ENCODE peak calls at places on chromosomes 6 and 20, in seven cellular contexts. Y is endodermal cell, V is cardiac muscle cell, W is aorta, M is HCT116, K is hepatocyte, H is tibial artery. U is an unnamed sample.
A peak's percentile ranks its signal among the peaks of the same experiment; 100 is the strongest.

GRCh38 chr6:121549741-121550140 is 114.3 kb downstream of the GJA1 start:
- DNase-seq in H (no peak), W (no peak), M (no peak), V (no peak), Y (no peak), K (no peak), U (no peak)

GRCh38 chr6:15476631-15477380 is 186.0 kb downstream of the DTNBP1 start:
- DNase-seq in H (no peak), Y (peak; percentile 32), W (no peak), V (no peak), K (no peak), M (no peak), U (no peak)

GRCh38 chr20:47821481-47822100 is 36.3 kb upstream of the SULF2 start:
- DNase-seq in K (no peak), W (no peak), H (no peak), V (no peak), Y (peak; percentile 60), M (peak; percentile 23), U (no peak)

GRCh38 chr20:53642196-53643030 is 48.8 kb upstream of the ZNF217 start:
- DNase-seq in H (peak; percentile 37), Y (peak; percentile 59), W (peak; percentile 61), K (peak; percentile 71), V (peak; percentile 54), M (peak; percentile 89), U (no peak)

GRCh38 chr20:38725959-38726848 is 1.9 kb downstream of the SLC32A1 start:
- DNase-seq in M (no peak), H (no peak), V (peak; percentile 84), W (no peak), K (peak; percentile 48), Y (peak; percentile 97), U (no peak)

GRCh38 chr6:56914791-56915658 is 39.9 kb upstream of the BEND6 start:
- DNase-seq in H (no peak), V (no peak), W (peak; percentile 52), Y (no peak), K (no peak), M (no peak), U (peak; percentile 58)

GRCh38 chr20:40980106-40980827 is 48.4 kb upstream of the TOP1 start:
- DNase-seq in K (no peak), Y (no peak), M (no peak), H (no peak), V (no peak), W (no peak), U (no peak)

GRCh38 chr6:45479834-45480696 is 102.3 kb upstream of the SUPT3H start:
- DNase-seq in Y (no peak), W (no peak), M (no peak), H (no peak), K (peak; percentile 8), V (no peak), U (no peak)

GRCh38 chr6:131362070-131362469 is 211.0 kb upstream of the ARG1 start:
- DNase-seq in Y (no peak), H (no peak), M (no peak), V (no peak), K (no peak), W (no peak), U (no peak)

GRCh38 chr20:44398303-44398702 is 42.8 kb downstream of the HNF4A start:
- DNase-seq in H (no peak), Y (no peak), M (no peak), V (no peak), W (no peak), K (no peak), U (no peak)

GRCh38 chr6:2739335-2739734 is 11.4 kb downstream of the MYLK4 start:
- DNase-seq in Y (no peak), M (no peak), H (no peak), K (no peak), V (no peak), W (no peak), U (no peak)

GRCh38 chr6:52603000-52603795 is 26.3 kb upstream of the TRAM2 start:
- DNase-seq in K (peak; percentile 51), M (no peak), H (no peak), W (no peak), Y (no peak), V (no peak), U (no peak)

GRCh38 chr6:154161689-154162088 is 122.6 kb downstream of the OPRM1 start:
- DNase-seq in W (no peak), K (no peak), H (no peak), V (no peak), Y (no peak), M (no peak), U (no peak)

GRCh38 chr6:12649325-12649724 is 67.2 kb upstream of the PHACTR1 start:
- DNase-seq in Y (no peak), M (no peak), K (no peak), V (no peak), H (no peak), W (no peak), U (no peak)

GRCh38 chr6:116410945-116411623 is 40.3 kb downstream of the DSE start:
- DNase-seq in M (no peak), H (no peak), K (peak; percentile 22), W (peak; percentile 51), Y (no peak), V (peak; percentile 58), U (peak; percentile 73)

GRCh38 chr6:69089539-69089938 is 454.5 kb downstream of the ADGRB3 start:
- DNase-seq in K (no peak), V (no peak), W (no peak), H (no peak), Y (no peak), M (no peak), U (no peak)

GRCh38 chr6:36122495-36123269 is 7.6 kb upstream of the MAPK13 start:
- DNase-seq in M (no peak), Y (no peak), V (no peak), H (peak; percentile 9), K (no peak), W (no peak), U (no peak)
- H3K4me1 ChIP-seq in M (peaks cover 34% of the 10 kb centered on the region), Y (no peaks in the 10 kb centered on the region), V (peaks cover 6% of the 10 kb centered on the region), H (peaks cover 10% of the 10 kb centered on the region), K (peaks cover 11% of the 10 kb centered on the region), W (no peaks in the 10 kb centered on the region), U (peaks cover 10% of the 10 kb centered on the region)

DNA sequence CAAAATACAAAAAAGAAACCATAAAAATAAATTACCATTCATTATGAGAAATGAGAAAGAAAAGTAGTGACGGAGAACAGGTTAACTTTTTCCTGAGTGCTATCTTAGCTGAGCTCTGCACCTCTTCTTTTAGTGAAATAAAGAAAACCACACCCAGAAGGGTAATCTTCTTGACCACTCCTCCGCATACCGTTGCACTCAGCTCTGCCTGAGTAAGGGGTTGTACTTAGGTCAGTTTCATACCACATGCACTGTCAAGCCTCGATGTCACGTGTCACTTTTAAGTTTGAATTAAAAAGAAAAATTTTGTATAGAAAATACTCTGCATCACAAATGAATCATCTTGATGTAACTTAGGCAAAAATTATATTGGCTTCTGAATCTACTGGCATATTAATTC is 2.8 kb downstream of the EZR start:
- DNase-seq in W (no peak), K (no peak), M (no peak), Y (peak; percentile 48), V (peak; percentile 40), H (no peak), U (no peak)
- H3K4me1 ChIP-seq in W (no peaks in the 10 kb centered on the region), K (peaks cover 24% of the 10 kb centered on the region), M (peaks cover 66% of the 10 kb centered on the region), Y (peaks cover 8% of the 10 kb centered on the region), V (peaks cover 42% of the 10 kb centered on the region), H (peaks cover 36% of the 10 kb centered on the region), U (peaks cover 6% of the 10 kb centered on the region)

DNA sequence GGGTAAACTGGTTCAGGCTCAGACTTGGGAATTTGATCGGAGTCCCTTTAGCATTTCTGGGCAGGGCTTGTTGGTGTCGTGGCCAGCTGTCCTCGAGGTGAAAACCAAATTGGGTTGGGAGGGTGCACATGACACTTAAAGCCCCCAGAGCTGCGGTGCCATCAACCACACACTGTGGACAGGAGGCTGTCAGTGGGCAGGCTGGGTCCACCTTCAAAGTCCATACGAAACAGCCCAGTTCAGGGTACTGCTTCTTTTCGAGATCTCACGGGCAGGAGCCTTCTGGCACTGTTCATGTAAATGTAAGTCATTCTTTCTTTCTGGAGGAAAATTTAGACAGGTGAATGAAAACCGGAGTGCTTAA is 7.0 kb downstream of the SYNJ2 start:
- DNase-seq in W (no peak), M (no peak), Y (no peak), K (no peak), H (no peak), V (no peak), U (no peak)
- H3K4me1 ChIP-seq in W (no peaks in the 10 kb centered on the region), M (peaks cover 58% of the 10 kb centered on the region), Y (peaks cover 9% of the 10 kb centered on the region), K (peaks cover 46% of the 10 kb centered on the region), H (peaks cover 47% of the 10 kb centered on the region), V (no peaks in the 10 kb centered on the region), U (peaks cover 6% of the 10 kb centered on the region)

DNA sequence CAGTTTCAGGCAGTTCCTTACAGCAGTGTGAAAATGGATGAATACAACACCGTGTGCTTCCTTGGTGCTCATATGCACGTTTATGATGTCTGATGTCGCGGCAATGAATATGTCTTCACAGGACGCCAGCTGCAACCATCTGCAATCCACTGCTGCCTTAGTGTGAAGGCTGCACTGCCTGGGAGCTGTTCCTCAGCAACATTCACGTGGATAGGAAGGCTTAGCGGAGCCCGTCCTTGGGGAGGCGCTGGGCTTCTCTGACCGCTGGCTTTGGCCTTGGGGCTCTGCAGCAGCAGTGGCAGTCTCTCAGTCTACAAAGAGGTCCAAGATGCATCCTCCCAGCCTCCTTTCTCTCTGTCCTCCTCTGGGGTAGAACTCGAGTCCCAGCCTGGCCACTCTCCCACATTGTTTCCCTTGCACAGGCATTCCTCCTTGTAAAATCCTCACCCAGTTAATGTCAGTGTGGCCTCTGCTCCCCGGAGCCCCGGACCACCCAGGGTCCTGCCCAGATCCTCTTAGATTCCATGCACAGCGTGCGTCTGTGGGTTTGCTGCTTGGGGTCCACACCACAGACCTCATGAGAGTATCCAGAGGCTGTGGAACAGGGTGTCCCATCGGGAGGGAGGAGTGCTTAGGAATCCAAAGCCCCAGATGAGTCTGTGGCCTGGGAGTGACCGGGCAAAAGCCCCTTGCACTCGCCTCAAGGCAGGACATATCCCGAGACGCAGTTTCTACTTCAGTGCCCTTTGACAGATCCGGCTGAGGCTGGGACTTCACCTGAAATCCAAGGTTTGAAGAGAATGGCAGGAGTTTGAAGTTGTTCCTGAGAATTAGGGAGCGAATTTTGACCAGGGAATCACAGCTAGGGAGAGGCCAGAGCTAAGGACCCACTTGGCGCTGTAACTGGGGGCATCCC is 181.3 kb downstream of the THBS2 start:
- DNase-seq in H (no peak), K (no peak), Y (no peak), M (no peak), W (no peak), V (no peak), U (no peak)
- H3K4me1 ChIP-seq in H (peaks cover 79% of the 10 kb centered on the region), K (peaks cover 9% of the 10 kb centered on the region), Y (no peaks in the 10 kb centered on the region), M (peaks cover 18% of the 10 kb centered on the region), W (no peaks in the 10 kb centered on the region), V (no peaks in the 10 kb centered on the region), U (no peaks in the 10 kb centered on the region)

DNA sequence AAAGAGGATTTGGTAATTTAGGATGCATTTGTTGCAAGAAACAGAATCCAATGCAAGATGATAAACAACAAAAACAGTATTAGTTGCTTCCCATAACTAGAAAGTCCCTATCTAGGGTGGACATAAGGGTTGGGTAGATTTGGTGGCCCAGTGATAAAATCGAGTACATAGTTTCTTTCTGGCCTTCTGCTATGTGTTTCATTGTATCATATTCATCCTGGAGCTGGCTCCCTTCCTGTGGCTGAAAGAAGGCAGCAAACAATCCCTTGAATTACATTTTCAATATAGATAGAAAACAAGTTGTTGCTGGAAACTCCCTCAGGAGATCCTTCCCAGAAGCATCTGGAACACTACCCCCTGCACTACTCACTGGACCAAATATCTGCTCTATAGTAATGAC is 135.1 kb downstream of the ID4 start:
- DNase-seq in H (no peak), W (no peak), V (no peak), Y (no peak), K (no peak), M (no peak), U (no peak)
- H3K4me1 ChIP-seq in H (no peaks in the 10 kb centered on the region), W (no peaks in the 10 kb centered on the region), V (no peaks in the 10 kb centered on the region), Y (no peaks in the 10 kb centered on the region), K (no peaks in the 10 kb centered on the region), M (no peaks in the 10 kb centered on the region), U (no peaks in the 10 kb centered on the region)